ENCODE peak calls at places on chromosomes 11 and 22, in four cellular contexts. P, O, T and S are unnamed samples.

GRCh38 chr11:42967653-42968052 is 344.1 kb upstream of the API5 start:
- DNase-seq in O (no peak), P (no peak), T (no peak), S (no peak)

GRCh38 chr11:2310073-2310785 is 8.4 kb downstream of the TSPAN32 start:
- DNase-seq in T (no peak), O (no peak), P (no peak), S (no peak)

GRCh38 chr11:110000045-110000502 is 93.1 kb upstream of the ZC3H12C start:
- DNase-seq in P (no peak), T (no peak), O (no peak), S (no peak)

GRCh38 chr11:2589538-2589934 is 110.3 kb downstream of the KCNQ1OT1 start:
- DNase-seq in T (no peak), O (no peak), P (no peak), S (no peak)

GRCh38 chr22:30045001-30045887 is 35.0 kb upstream of the HORMAD2 start:
- DNase-seq in T (no peak), P (no peak), O (no peak), S (no peak)

GRCh38 chr11:94007426-94007825 is 13.7 kb upstream of the HEPHL1 start:
- DNase-seq in P (no peak), O (no peak), T (no peak), S (no peak)

GRCh38 chr22:49756656-49757055 is 71.0 kb downstream of the BRD1 start:
- DNase-seq in O (no peak), T (no peak), P (no peak), S (peak; percentile 13)

GRCh38 chr11:68710445-68710844 is 26.1 kb downstream of the GAL start:
- DNase-seq in P (no peak), O (no peak), T (no peak), S (no peak)

GRCh38 chr11:1194231-1194976 is 28.5 kb upstream of the MUC5B start:
- DNase-seq in T (no peak), O (no peak), P (no peak), S (no peak)

GRCh38 chr11:80860632-80861031 is 1419.8 kb upstream of the TENM4 start:
- DNase-seq in P (no peak), O (no peak), T (no peak), S (no peak)

GRCh38 chr11:66720223-66720898 is 8.7 kb downstream of the SPTBN2 start:
- DNase-seq in T (peak; percentile 40), P (no peak), O (peak; percentile 91), S (peak; percentile 27)

GRCh38 chr11:32830413-32830738 is 649 bp downstream of the PRRG4 start:
- DNase-seq in P (no peak), T (no peak), O (no peak), S (no peak)

GRCh38 chr11:62241095-62241494 is 944 bp upstream of the SCGB1D2 start:
- DNase-seq in T (no peak), O (no peak), P (no peak), S (no peak)

GRCh38 chr11:2975594-2975993 is 16.5 kb downstream of the NAP1L4 start:
- DNase-seq in T (no peak), O (peak; percentile 39), P (peak; percentile 59), S (peak; percentile 32)